ENCODE peak calls at places on chromosomes 13 and 19, in six cellular contexts. One of them, this sample, is unnamed.

GRCh38 chr19:48812094-48812929 is 1.5 kb upstream of the BCAT2 start:
- DNase-seq in hepatocyte: peak
- DNase-seq in tibial artery: peak
- DNase-seq in ascending aorta: peak
- DNase-seq in fibroblast of mammary gland: peak
- DNase-seq in omental fat pad: peak
- DNase-seq in this sample: peak

GRCh38 chr13:46386996-46387851 is at the start of gene RUBCNL:
- DNase-seq in fibroblast of mammary gland: peak
- DNase-seq in omental fat pad: no peak
- DNase-seq in hepatocyte: peak
- DNase-seq in tibial artery: no peak
- DNase-seq in ascending aorta: no peak
- DNase-seq in this sample: peak

GRCh38 chr19:11949201-11949600 is 15.6 kb upstream of the ZNF763 start:
- DNase-seq in tibial artery: no peak
- DNase-seq in ascending aorta: no peak
- DNase-seq in fibroblast of mammary gland: peak
- DNase-seq in omental fat pad: no peak
- DNase-seq in hepatocyte: no peak
- DNase-seq in this sample: peak

GRCh38 chr13:42946927-42947326 is 45.1 kb downstream of the EPSTI1 start:
- DNase-seq in hepatocyte: no peak
- DNase-seq in fibroblast of mammary gland: peak
- DNase-seq in omental fat pad: no peak
- DNase-seq in tibial artery: no peak
- DNase-seq in ascending aorta: no peak
- DNase-seq in this sample: peak

GRCh38 chr13:44629465-44630183 is 53.5 kb upstream of the TSC22D1 start:
- DNase-seq in hepatocyte: no peak
- DNase-seq in omental fat pad: no peak
- DNase-seq in fibroblast of mammary gland: peak
- DNase-seq in tibial artery: no peak
- DNase-seq in ascending aorta: no peak
- DNase-seq in this sample: no peak

GRCh38 chr13:53201454-53202225 is 173.0 kb downstream of the OLFM4 start:
- DNase-seq in omental fat pad: no peak
- DNase-seq in tibial artery: no peak
- DNase-seq in ascending aorta: no peak
- DNase-seq in hepatocyte: peak
- DNase-seq in fibroblast of mammary gland: no peak
- DNase-seq in this sample: no peak

GRCh38 chr13:106573279-106573831 is 5.4 kb upstream of the ARGLU1 start:
- DNase-seq in omental fat pad: no peak
- DNase-seq in fibroblast of mammary gland: peak
- DNase-seq in tibial artery: no peak
- DNase-seq in ascending aorta: no peak
- DNase-seq in hepatocyte: no peak
- DNase-seq in this sample: peak

GRCh38 chr13:22061371-22061805 is 390.5 kb downstream of the FGF9 start:
- DNase-seq in ascending aorta: no peak
- DNase-seq in hepatocyte: no peak
- DNase-seq in fibroblast of mammary gland: no peak
- DNase-seq in omental fat pad: no peak
- DNase-seq in tibial artery: no peak
- DNase-seq in this sample: no peak

GRCh38 chr19:6431891-6432290 is 1.7 kb downstream of the SLC25A41 start:
- DNase-seq in ascending aorta: no peak
- DNase-seq in hepatocyte: no peak
- DNase-seq in omental fat pad: no peak
- DNase-seq in fibroblast of mammary gland: no peak
- DNase-seq in tibial artery: no peak
- DNase-seq in this sample: no peak

GRCh38 chr13:110773480-110773879 is 60.0 kb downstream of the ING1 start:
- DNase-seq in ascending aorta: no peak
- DNase-seq in tibial artery: no peak
- DNase-seq in fibroblast of mammary gland: no peak
- DNase-seq in hepatocyte: no peak
- DNase-seq in omental fat pad: no peak
- DNase-seq in this sample: no peak

GRCh38 chr13:113630804-113631203 is 27.2 kb downstream of the ATP4B start:
- DNase-seq in omental fat pad: no peak
- DNase-seq in fibroblast of mammary gland: no peak
- DNase-seq in tibial artery: no peak
- DNase-seq in hepatocyte: no peak
- DNase-seq in ascending aorta: no peak
- DNase-seq in this sample: no peak

GRCh38 chr13:106484084-106484754 is 51.2 kb downstream of the EFNB2 start:
- DNase-seq in omental fat pad: no peak
- DNase-seq in ascending aorta: no peak
- DNase-seq in hepatocyte: no peak
- DNase-seq in fibroblast of mammary gland: peak
- DNase-seq in tibial artery: no peak
- DNase-seq in this sample: no peak

GRCh38 chr13:84651288-84651687 is 769.0 kb upstream of the SLITRK1 start:
- DNase-seq in fibroblast of mammary gland: peak
- DNase-seq in ascending aorta: no peak
- DNase-seq in hepatocyte: peak
- DNase-seq in omental fat pad: no peak
- DNase-seq in tibial artery: no peak
- DNase-seq in this sample: peak

GRCh38 chr13:19862511-19863313 is 737 bp downstream of the ZMYM5 start:
- DNase-seq in hepatocyte: peak
- DNase-seq in fibroblast of mammary gland: peak
- DNase-seq in ascending aorta: peak
- DNase-seq in tibial artery: peak
- DNase-seq in omental fat pad: no peak
- DNase-seq in this sample: peak

GRCh38 chr19:36373638-36374156 is 5.3 kb downstream of the ZFP14 start:
- DNase-seq in fibroblast of mammary gland: no peak
- DNase-seq in ascending aorta: no peak
- DNase-seq in tibial artery: no peak
- DNase-seq in hepatocyte: no peak
- DNase-seq in omental fat pad: no peak
- DNase-seq in this sample: no peak

GRCh38 chr19:36379510-36379819 is 464 bp upstream of the ZFP14 start:
- DNase-seq in omental fat pad: no peak
- DNase-seq in tibial artery: no peak
- DNase-seq in hepatocyte: no peak
- DNase-seq in ascending aorta: no peak
- DNase-seq in fibroblast of mammary gland: no peak
- DNase-seq in this sample: no peak

GRCh38 chr19:36377541-36378178 is 1.3 kb downstream of the ZFP14 start:
- DNase-seq in fibroblast of mammary gland: no peak
- DNase-seq in omental fat pad: no peak
- DNase-seq in hepatocyte: peak
- DNase-seq in tibial artery: no peak
- DNase-seq in ascending aorta: no peak
- DNase-seq in this sample: no peak

GRCh38 chr19:36378625-36379509 is at the start of gene ZFP14:
- DNase-seq in hepatocyte: peak
- DNase-seq in fibroblast of mammary gland: peak
- DNase-seq in tibial artery: peak
- DNase-seq in ascending aorta: peak
- DNase-seq in omental fat pad: peak
- DNase-seq in this sample: peak
- TF ChIP-seq CTCF in hepatocyte: peak
- TF ChIP-seq CTCF in fibroblast of mammary gland: peak
- TF ChIP-seq CTCF in tibial artery: peak
- TF ChIP-seq CTCF in ascending aorta: no peak
- TF ChIP-seq CTCF in omental fat pad: no peak
- TF ChIP-seq CTCF in this sample: peak

GRCh38 chr13:99800951-99801350 is 170.6 kb downstream of the ZIC5 start:
- DNase-seq in omental fat pad: no peak
- DNase-seq in hepatocyte: no peak
- DNase-seq in fibroblast of mammary gland: no peak
- DNase-seq in tibial artery: no peak
- DNase-seq in ascending aorta: no peak
- DNase-seq in this sample: no peak
- TF ChIP-seq CTCF in omental fat pad: no peak
- TF ChIP-seq CTCF in hepatocyte: no peak
- TF ChIP-seq CTCF in fibroblast of mammary gland: no peak
- TF ChIP-seq CTCF in tibial artery: no peak
- TF ChIP-seq CTCF in ascending aorta: no peak
- TF ChIP-seq CTCF in this sample: no peak

DNA sequence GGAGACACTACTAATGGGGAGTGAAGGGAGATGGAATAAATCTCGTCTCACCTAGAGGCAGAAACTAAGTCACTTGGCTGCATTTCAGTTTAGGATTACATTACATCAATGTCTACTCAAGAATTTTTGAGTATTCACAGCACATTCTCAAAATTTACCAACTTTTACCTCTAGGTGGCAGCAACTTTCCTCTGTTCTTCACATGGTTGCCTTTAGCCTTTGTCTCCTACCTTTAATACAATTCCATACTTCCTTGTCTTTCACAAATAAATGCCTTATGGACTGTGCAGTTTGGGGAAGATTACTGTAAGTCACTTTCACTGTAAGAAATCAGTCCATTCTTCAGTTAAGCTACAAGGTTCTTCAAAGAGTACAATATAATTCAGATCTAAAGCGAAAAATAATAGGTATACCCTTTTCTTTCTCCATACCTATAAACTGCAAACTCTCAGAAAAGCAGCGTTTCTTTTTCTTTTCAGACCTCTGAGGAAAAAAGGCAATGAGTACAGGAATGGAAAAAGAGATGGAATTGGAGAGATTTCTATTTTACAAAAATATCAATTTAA is 379.4 kb downstream of the KLF12 start:
- DNase-seq in ascending aorta: no peak
- DNase-seq in fibroblast of mammary gland: peak
- DNase-seq in tibial artery: no peak
- DNase-seq in hepatocyte: peak
- DNase-seq in omental fat pad: no peak
- DNase-seq in this sample: peak
- TF ChIP-seq CTCF in ascending aorta: peak
- TF ChIP-seq CTCF in fibroblast of mammary gland: peak
- TF ChIP-seq CTCF in tibial artery: peak
- TF ChIP-seq CTCF in hepatocyte: peak
- TF ChIP-seq CTCF in omental fat pad: no peak
- TF ChIP-seq CTCF in this sample: peak

DNA sequence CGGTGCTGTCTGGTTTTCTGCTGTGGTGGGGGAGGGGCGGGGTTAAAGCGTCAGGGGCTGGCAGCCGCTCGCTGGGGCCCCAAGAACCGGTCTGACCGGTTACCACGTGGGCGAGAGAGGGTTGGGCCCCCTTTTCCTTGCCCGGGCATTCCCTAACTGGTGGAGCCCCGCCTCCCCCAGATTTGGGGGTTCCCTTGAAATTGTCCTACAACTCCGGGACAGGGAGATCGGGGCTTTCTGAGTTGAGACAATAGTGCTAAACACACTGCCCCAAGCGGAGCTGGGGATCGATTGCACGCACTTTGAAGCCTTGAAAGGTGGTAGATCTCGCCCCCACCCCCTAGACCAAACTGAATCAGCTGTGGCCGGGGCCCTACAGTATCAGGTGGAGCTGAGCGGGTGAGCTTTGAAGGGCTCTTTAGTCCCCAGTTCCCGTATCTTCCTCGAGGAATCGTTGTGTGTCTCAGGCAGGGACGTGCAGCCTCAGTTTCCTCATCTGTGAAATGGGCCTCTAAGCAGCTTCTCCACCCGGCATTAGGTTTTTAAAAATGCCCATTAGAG is 4.8 kb downstream of the IER2 start:
- DNase-seq in fibroblast of mammary gland: peak
- DNase-seq in omental fat pad: peak
- DNase-seq in ascending aorta: peak
- DNase-seq in tibial artery: peak
- DNase-seq in hepatocyte: peak
- DNase-seq in this sample: peak
- TF ChIP-seq CTCF in fibroblast of mammary gland: peak
- TF ChIP-seq CTCF in omental fat pad: no peak
- TF ChIP-seq CTCF in ascending aorta: peak
- TF ChIP-seq CTCF in tibial artery: no peak
- TF ChIP-seq CTCF in hepatocyte: peak
- TF ChIP-seq CTCF in this sample: no peak